ENCODE peak calls at places on chromosomes 16 and 17, in seven cellular contexts. O, B, N, A, Y, W and S are unnamed samples.

GRCh38 chr16:87160752-87161337 is 156.3 kb downstream of the C16orf95 start:
- DNase-seq in O (no peak), B (no peak), N (no peak), A (no peak), Y (no peak), W (no peak), S (no peak)

GRCh38 chr17:78716814-78717393 is 65.2 kb downstream of the CYTH1 start:
- DNase-seq in O (no peak), B (no peak), N (peak), A (no peak), Y (no peak), W (no peak), S (no peak)

GRCh38 chr16:8565498-8565897 is 24.8 kb downstream of the TMEM114 start:
- DNase-seq in O (no peak), B (no peak), N (no peak), A (no peak), Y (no peak), W (no peak), S (no peak)

GRCh38 chr16:50826797-50827316 is 85.0 kb downstream of the CYLD start:
- DNase-seq in O (no peak), B (no peak), N (no peak), A (no peak), Y (no peak), W (no peak), S (no peak)

GRCh38 chr17:80927791-80928216 is 63.8 kb upstream of the CHMP6 start:
- DNase-seq in O (no peak), B (no peak), N (no peak), A (no peak), Y (no peak), W (no peak), S (no peak)

GRCh38 chr16:56897026-56897799 is 32.2 kb downstream of the SLC12A3 start:
- DNase-seq in O (no peak), B (no peak), N (no peak), A (no peak), Y (no peak), W (no peak), S (no peak)

GRCh38 chr17:13864551-13864950 is 204.8 kb upstream of the COX10 start:
- DNase-seq in O (no peak), B (no peak), N (no peak), A (no peak), Y (no peak), W (no peak), S (no peak)

GRCh38 chr17:15239471-15239870 is 25.7 kb downstream of the PMP22 start:
- DNase-seq in O (no peak), B (no peak), N (no peak), A (no peak), Y (no peak), W (no peak), S (no peak)

GRCh38 chr16:14004719-14005315 is 66.3 kb upstream of the MRTFB start:
- DNase-seq in O (no peak), B (no peak), N (no peak), A (no peak), Y (no peak), W (no peak), S (no peak)

DNA sequence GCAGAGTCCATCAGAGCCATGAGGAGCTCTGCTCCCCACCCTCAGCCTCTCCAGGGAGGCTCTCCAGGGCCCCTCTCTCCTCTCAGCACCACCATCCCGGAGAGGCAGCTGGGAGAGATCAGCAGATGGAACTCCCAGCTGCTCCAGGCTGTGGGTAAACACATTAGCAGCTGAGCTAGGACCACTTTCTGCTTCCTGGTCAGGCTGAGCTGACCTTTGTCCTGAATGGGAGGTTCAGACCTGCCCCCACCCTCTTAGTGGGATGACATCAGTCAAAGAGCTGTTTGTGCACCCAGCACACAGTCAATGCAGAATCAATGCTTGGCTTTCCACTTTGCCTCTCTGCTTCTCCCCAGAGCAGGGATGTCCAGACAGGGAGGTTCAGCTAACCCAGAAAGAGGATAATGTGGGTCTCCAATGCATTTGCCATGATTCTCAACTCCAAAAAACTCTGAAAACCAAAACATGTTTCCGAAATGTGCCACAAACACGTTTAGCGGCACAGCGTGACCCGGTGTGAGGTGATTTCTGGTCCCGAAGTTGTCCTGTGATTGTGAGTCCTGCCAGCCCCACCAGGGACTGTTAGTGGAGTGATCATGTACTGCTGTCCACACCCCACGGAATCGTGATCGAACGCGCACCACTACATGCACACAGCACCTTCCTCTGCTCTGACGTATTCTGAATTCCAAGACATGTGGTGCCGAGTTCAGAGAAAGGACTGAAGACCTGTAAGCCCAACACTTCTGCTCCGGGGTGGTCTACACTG is 6.7 kb downstream of the GPR142 start:
- DNase-seq in O (no peak), B (no peak), N (no peak), A (no peak), Y (peak), W (no peak), S (no peak)
- TF ChIP-seq SIN3A in O (no peak), B (no peak), N (no peak), A (no peak), Y (no peak), W (no peak), S (no peak)

GRCh38 chr17:60386475-60387058 is 5.4 kb downstream of the USP32 start:
- DNase-seq in O (no peak), B (no peak), N (no peak), A (no peak), Y (no peak), W (no peak), S (no peak)
- TF ChIP-seq SIN3A in O (no peak), B (no peak), N (no peak), A (no peak), Y (no peak), W (no peak), S (no peak)

GRCh38 chr16:15616475-15616874 is 26.5 kb downstream of the MARF1 start:
- DNase-seq in O (no peak), B (no peak), N (no peak), A (no peak), Y (no peak), W (no peak), S (no peak)

GRCh38 chr16:15616068-15616467 is 26.9 kb downstream of the MARF1 start:
- DNase-seq in O (no peak), B (no peak), N (no peak), A (no peak), Y (no peak), W (no peak), S (no peak)

GRCh38 chr16:15617901-15618300 is 25.1 kb downstream of the MARF1 start:
- DNase-seq in O (no peak), B (no peak), N (no peak), A (no peak), Y (no peak), W (no peak), S (no peak)

GRCh38 chr16:15621456-15621855 is 21.5 kb downstream of the MARF1 start:
- DNase-seq in O (no peak), B (no peak), N (no peak), A (no peak), Y (no peak), W (no peak), S (no peak)

DNA sequence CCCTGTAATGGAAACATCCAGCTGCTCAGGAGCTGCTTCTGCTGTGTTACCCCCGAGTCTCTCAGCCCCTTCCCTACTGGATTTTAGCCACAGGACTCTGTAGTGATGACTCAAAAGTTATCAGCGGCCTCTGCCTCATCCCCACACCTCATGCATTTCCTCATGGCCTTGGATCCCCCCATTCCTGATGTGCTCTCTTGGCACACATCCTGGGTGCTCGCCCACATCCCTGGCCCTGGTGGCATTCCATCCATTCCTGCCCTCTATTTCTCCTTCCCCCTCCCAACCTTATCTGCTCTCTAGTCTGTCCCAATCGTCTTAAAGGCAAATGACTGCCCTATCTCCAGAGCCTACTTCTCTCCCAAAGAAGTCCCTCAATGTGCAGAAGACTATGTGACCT is 24.6 kb downstream of the MARF1 start:
- DNase-seq in O (no peak), B (no peak), N (no peak), A (no peak), Y (no peak), W (no peak), S (no peak)
- TF ChIP-seq SIN3A in O (no peak), B (no peak), N (no peak), A (no peak), Y (no peak), W (no peak), S (no peak)

GRCh38 chr17:51035436-51035835 is 85.2 kb downstream of the SPAG9 start:
- DNase-seq in O (no peak), B (no peak), N (no peak), A (no peak), Y (no peak), W (no peak), S (no peak)
- TF ChIP-seq SIN3A in O (no peak), B (no peak), N (no peak), A (no peak), Y (no peak), W (no peak), S (no peak)

GRCh38 chr17:4901108-4901647 is 1.7 kb downstream of the CHRNE start:
- DNase-seq in O (no peak), B (no peak), N (no peak), A (no peak), Y (no peak), W (no peak), S (no peak)

GRCh38 chr17:4900231-4901107 is 1.1 kb downstream of the C17orf107 start:
- DNase-seq in O (no peak), B (no peak), N (no peak), A (no peak), Y (no peak), W (no peak), S (no peak)

GRCh38 chr17:4898927-4899326 is 409 bp upstream of the C17orf107 start:
- DNase-seq in O (no peak), B (no peak), N (no peak), A (no peak), Y (no peak), W (no peak), S (no peak)

GRCh38 chr17:4898351-4898750 is 985 bp upstream of the C17orf107 start:
- DNase-seq in O (no peak), B (no peak), N (no peak), A (no peak), Y (no peak), W (no peak), S (no peak)

DNA sequence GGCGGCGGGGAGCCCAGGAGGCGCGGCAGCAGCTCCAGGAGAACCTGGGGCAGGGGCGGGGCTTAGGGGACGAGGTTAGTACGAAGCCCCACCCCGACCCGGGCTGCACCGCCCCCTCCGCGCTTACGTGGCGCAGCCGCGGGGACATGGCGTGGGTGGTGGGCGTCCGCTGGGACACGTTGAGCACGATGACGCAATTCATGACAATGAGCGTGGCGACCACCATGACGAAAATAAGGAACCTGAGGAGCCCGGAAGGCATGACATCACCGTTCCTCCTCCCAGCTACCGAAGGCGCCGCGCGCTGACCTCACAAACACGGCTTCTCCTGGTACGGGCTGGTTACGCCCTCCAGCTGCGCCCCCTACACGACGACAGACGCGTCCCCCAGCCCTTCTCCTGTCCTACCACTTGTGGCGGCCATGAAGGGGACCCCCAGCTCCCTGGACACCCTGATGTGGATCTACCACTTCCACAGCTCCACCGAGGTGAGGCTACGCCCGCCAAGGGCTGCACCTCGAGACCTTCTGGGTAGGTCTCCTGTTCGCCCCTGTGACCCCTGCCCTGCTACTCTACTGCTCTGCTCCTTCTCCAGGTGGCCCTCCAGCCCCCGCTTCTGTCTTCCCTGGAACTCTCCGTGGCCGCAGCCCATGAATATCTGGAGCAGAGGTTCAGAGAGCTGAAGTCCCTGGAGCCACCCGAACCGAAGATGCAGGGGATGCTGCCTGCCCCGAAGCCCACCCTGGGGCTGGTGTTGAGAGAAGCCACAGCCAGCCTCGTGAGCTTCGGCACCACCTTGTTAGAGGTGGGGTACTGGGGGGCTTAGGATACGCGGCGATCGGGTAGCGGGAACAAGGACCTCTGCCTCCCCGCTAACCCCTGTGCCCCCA is at the start of gene C17orf107:
- DNase-seq in O (no peak), B (no peak), N (no peak), A (no peak), Y (no peak), W (no peak), S (no peak)
- TF ChIP-seq SIN3A in O (no peak), B (no peak), N (no peak), A (no peak), Y (no peak), W (no peak), S (peak)